ENCODE peak calls at places on chromosomes 12 and 14, in five cellular contexts. One of them, this sample, is unnamed.

GRCh38 chr12:116695464-116695725 is 42.5 kb downstream of the SPRING1 start:
- DNase-seq in A549: no peak
- DNase-seq in WTC11: no peak
- DNase-seq in fibroblast of pulmonary artery: no peak
- DNase-seq in testis: no peak
- DNase-seq in this sample: no peak

GRCh38 chr14:74913986-74914573 is 9.0 kb downstream of the RPS6KL1 start:
- DNase-seq in A549: peak; percentile 68
- DNase-seq in WTC11: peak; percentile 55
- DNase-seq in fibroblast of pulmonary artery: peak; percentile 85
- DNase-seq in testis: peak; percentile 88
- DNase-seq in this sample: peak; percentile 62

GRCh38 chr14:104099096-104100041 is 13.9 kb downstream of the ASPG start:
- DNase-seq in A549: no peak
- DNase-seq in WTC11: no peak
- DNase-seq in fibroblast of pulmonary artery: no peak
- DNase-seq in testis: no peak
- DNase-seq in this sample: no peak

GRCh38 chr12:27226319-27226984 is 17.6 kb upstream of the STK38L start:
- DNase-seq in A549: no peak
- DNase-seq in WTC11: no peak
- DNase-seq in fibroblast of pulmonary artery: no peak
- DNase-seq in testis: no peak
- DNase-seq in this sample: peak; percentile 15

GRCh38 chr14:72855913-72856312 is 38.0 kb downstream of the DPF3 start:
- DNase-seq in A549: no peak
- DNase-seq in WTC11: no peak
- DNase-seq in fibroblast of pulmonary artery: peak; percentile 44
- DNase-seq in testis: no peak
- DNase-seq in this sample: no peak

GRCh38 chr12:2891240-2892053 is 756 bp downstream of the TULP3 start:
- DNase-seq in A549: peak; percentile 64
- DNase-seq in WTC11: peak; percentile 54
- DNase-seq in fibroblast of pulmonary artery: peak; percentile 67
- DNase-seq in testis: peak; percentile 62
- DNase-seq in this sample: peak; percentile 41

GRCh38 chr12:121214855-121215745 is 5.2 kb downstream of the P2RX4 start:
- DNase-seq in A549: peak; percentile 91
- DNase-seq in WTC11: no peak
- DNase-seq in fibroblast of pulmonary artery: peak; percentile 84
- DNase-seq in testis: no peak
- DNase-seq in this sample: peak; percentile 76

GRCh38 chr12:76033116-76034001 is 1.8 kb upstream of the PHLDA1 start:
- DNase-seq in A549: no peak
- DNase-seq in WTC11: no peak
- DNase-seq in fibroblast of pulmonary artery: peak; percentile 64
- DNase-seq in testis: no peak
- DNase-seq in this sample: no peak

GRCh38 chr12:109304485-109304884 is 4.6 kb downstream of the FOXN4 start:
- DNase-seq in A549: no peak
- DNase-seq in WTC11: no peak
- DNase-seq in fibroblast of pulmonary artery: no peak
- DNase-seq in testis: no peak
- DNase-seq in this sample: no peak

GRCh38 chr12:11723993-11724392 is 74.5 kb downstream of the ETV6 start:
- DNase-seq in A549: no peak
- DNase-seq in WTC11: no peak
- DNase-seq in fibroblast of pulmonary artery: no peak
- DNase-seq in testis: no peak
- DNase-seq in this sample: no peak

GRCh38 chr12:14934511-14934910 is 3.8 kb downstream of the ERP27 start:
- DNase-seq in A549: no peak
- DNase-seq in WTC11: no peak
- DNase-seq in fibroblast of pulmonary artery: no peak
- DNase-seq in testis: no peak
- DNase-seq in this sample: no peak

DNA sequence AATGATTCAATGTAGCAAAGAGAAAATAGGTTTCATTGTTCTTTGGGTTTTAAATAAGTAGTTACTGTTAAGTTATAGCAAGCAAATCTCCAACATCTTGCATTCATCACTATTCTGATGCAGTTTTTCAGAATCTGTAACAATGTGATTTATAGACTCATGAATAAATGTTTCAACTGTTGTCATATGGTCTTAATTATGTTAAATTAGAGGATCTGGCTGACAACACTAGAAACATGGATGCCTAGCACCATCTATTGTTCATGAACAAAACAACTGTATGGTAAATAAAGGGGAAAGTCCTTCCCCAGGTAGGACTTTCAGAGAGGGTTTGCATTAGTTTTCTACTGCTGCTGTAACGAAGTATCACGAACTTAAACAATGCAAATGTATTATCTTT is 167.9 kb downstream of the BCAT1 start:
- DNase-seq in A549: no peak
- DNase-seq in WTC11: no peak
- DNase-seq in fibroblast of pulmonary artery: peak; percentile 35
- DNase-seq in testis: no peak
- DNase-seq in this sample: no peak
- TF ChIP-seq CTCF in A549: peak; percentile 12
- TF ChIP-seq CTCF in WTC11: no peak
- TF ChIP-seq CTCF in fibroblast of pulmonary artery: peak; percentile 13
- TF ChIP-seq CTCF in testis: no peak
- TF ChIP-seq CTCF in this sample: no peak

GRCh38 chr12:96766232-96766631 is 140.8 kb upstream of the NEDD1 start:
- DNase-seq in A549: peak; percentile 4
- DNase-seq in WTC11: peak; percentile 37
- DNase-seq in fibroblast of pulmonary artery: no peak
- DNase-seq in testis: no peak
- DNase-seq in this sample: peak; percentile 9
- TF ChIP-seq CTCF in A549: no peak
- TF ChIP-seq CTCF in WTC11: no peak
- TF ChIP-seq CTCF in fibroblast of pulmonary artery: peak; percentile 16
- TF ChIP-seq CTCF in testis: no peak
- TF ChIP-seq CTCF in this sample: no peak

GRCh38 chr14:94816113-94816512 is 46.2 kb upstream of the GSC start:
- DNase-seq in A549: peak; percentile 18
- DNase-seq in WTC11: no peak
- DNase-seq in fibroblast of pulmonary artery: no peak
- DNase-seq in testis: no peak
- DNase-seq in this sample: no peak
- TF ChIP-seq CTCF in A549: no peak
- TF ChIP-seq CTCF in WTC11: no peak
- TF ChIP-seq CTCF in fibroblast of pulmonary artery: no peak
- TF ChIP-seq CTCF in testis: no peak
- TF ChIP-seq CTCF in this sample: no peak

GRCh38 chr12:73935817-73936216 is 601.8 kb upstream of the ATXN7L3B start:
- DNase-seq in A549: peak; percentile 55
- DNase-seq in WTC11: no peak
- DNase-seq in fibroblast of pulmonary artery: no peak
- DNase-seq in testis: no peak
- DNase-seq in this sample: peak; percentile 5
- TF ChIP-seq CTCF in A549: peak; percentile 80
- TF ChIP-seq CTCF in WTC11: no peak
- TF ChIP-seq CTCF in fibroblast of pulmonary artery: no peak
- TF ChIP-seq CTCF in testis: no peak
- TF ChIP-seq CTCF in this sample: peak; percentile 48

DNA sequence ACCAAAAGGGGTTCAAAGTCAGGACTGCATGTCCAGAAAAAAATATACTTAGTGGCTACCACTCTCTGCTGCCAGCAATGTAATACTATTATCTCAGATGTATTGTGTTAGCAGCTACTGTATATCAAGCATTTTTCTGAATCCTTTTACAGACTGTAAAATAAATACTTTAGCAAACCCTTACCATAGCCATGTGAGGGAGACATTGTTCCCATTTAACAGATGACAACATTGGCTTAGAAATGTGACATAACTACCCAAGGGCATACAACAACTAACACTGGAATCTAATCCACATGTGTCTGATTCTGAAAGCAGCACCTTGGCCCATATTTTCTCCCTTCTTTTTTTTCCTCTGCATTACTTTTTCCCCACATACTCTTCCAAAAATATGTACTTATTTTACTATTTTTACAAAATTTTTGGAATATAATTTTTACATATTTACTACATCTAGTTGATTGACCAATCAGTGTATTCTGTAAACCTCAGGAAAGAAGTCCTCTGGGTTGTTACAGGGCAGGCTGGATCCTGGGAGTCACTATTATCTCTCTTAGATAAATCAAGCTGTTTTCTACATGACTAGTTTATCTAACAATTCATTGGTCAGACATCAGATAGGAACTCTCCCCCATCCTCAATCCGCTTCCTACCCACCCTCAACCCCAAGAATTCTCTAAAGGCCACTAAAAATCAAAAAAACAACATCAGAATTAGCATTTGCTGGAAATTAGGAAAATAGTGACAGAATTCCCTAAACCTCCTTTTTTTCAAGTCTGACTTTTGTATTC is 154.1 kb downstream of the BTG1 start:
- DNase-seq in A549: peak; percentile 33
- DNase-seq in WTC11: no peak
- DNase-seq in fibroblast of pulmonary artery: peak; percentile 42
- DNase-seq in testis: no peak
- DNase-seq in this sample: no peak
- TF ChIP-seq CTCF in A549: no peak
- TF ChIP-seq CTCF in WTC11: no peak
- TF ChIP-seq CTCF in fibroblast of pulmonary artery: no peak
- TF ChIP-seq CTCF in testis: no peak
- TF ChIP-seq CTCF in this sample: no peak

DNA sequence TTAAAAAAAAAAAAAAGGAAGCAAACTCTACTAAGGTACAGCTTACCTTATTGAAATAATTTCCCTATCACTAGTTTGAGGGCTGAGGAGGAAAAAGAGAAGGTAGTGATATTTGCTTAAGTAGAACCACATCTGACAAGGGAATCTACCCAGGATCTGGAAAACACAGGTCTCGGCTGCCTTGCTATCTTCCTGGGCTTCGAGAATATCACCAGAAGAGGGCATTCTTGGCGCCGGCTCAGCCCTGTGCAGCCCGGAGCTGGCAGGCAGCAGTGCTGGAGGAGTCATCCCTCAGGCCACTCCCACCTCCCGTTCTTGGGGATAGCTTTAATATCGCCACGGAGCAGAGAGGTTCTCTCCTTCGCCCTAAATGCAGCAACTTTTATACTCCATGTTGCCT is 1181.2 kb downstream of the VRK1 start:
- DNase-seq in A549: peak; percentile 42
- DNase-seq in WTC11: peak; percentile 80
- DNase-seq in fibroblast of pulmonary artery: peak; percentile 2
- DNase-seq in testis: peak; percentile 89
- DNase-seq in this sample: peak; percentile 46
- TF ChIP-seq CTCF in A549: peak; percentile 28
- TF ChIP-seq CTCF in WTC11: no peak
- TF ChIP-seq CTCF in fibroblast of pulmonary artery: no peak
- TF ChIP-seq CTCF in testis: no peak
- TF ChIP-seq CTCF in this sample: no peak

GRCh38 chr12:55973598-55974307 is at the start of gene RAB5B:
- DNase-seq in A549: peak; percentile 100
- DNase-seq in WTC11: peak; percentile 99
- DNase-seq in fibroblast of pulmonary artery: peak; percentile 100
- DNase-seq in testis: peak; percentile 100
- DNase-seq in this sample: peak; percentile 99
- TF ChIP-seq CTCF in A549: no peak
- TF ChIP-seq CTCF in WTC11: no peak
- TF ChIP-seq CTCF in fibroblast of pulmonary artery: peak; percentile 31
- TF ChIP-seq CTCF in testis: peak; percentile 65
- TF ChIP-seq CTCF in this sample: peak; percentile 14

GRCh38 chr12:65585648-65586420 is 238.4 kb upstream of the HMGA2 start:
- DNase-seq in A549: no peak
- DNase-seq in WTC11: no peak
- DNase-seq in fibroblast of pulmonary artery: no peak
- DNase-seq in testis: no peak
- DNase-seq in this sample: no peak
- TF ChIP-seq CTCF in A549: no peak
- TF ChIP-seq CTCF in WTC11: no peak
- TF ChIP-seq CTCF in fibroblast of pulmonary artery: no peak
- TF ChIP-seq CTCF in testis: no peak
- TF ChIP-seq CTCF in this sample: no peak

DNA sequence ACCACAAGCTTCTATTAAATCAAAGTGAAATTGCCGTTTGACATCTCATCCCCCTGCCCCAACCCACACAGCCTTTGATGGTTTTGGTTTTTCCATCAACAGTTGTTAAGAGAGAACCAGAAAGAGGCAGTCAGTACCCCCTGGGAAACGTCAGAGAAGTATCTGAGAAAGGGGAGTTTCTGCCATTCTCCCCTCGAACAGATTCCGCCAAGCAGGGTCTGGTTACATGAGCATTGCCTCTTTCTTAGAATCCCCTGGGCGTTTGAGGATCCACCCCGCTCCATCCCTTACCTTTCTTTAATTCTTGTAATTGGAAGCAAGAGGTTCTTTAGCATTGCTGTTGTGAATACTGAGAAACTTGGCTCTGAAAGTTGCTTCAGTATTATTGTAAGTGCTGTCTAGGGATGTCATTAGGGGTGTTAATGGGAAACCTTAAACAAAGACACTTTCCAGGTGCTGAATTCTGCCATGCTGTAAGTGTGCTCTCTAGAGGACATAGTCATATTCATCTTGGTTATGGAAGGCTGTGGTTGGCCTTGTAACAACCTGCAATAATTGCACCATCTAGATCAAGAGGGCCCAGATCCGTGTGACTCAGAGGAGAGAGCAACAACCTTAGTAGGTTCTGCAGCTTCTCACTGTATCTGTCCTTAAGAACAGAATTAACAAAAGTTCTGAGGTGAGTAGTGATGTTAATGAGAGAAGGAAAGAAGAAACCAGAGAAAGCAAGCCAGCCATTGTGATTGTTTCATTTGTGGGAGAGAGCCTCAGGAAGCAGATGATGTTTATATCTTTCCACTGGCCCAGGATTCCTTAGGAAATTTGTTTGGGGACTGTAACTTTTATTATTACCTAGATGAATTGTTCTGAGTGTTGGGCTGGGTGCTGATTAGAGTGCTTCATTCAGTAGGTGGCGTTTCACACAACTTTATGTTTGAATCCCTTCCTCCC is 8.9 kb downstream of the TMBIM6 start:
- DNase-seq in A549: peak; percentile 49
- DNase-seq in WTC11: no peak
- DNase-seq in fibroblast of pulmonary artery: peak; percentile 70
- DNase-seq in testis: no peak
- DNase-seq in this sample: no peak
- TF ChIP-seq CTCF in A549: no peak
- TF ChIP-seq CTCF in WTC11: no peak
- TF ChIP-seq CTCF in fibroblast of pulmonary artery: no peak
- TF ChIP-seq CTCF in testis: no peak
- TF ChIP-seq CTCF in this sample: no peak

DNA sequence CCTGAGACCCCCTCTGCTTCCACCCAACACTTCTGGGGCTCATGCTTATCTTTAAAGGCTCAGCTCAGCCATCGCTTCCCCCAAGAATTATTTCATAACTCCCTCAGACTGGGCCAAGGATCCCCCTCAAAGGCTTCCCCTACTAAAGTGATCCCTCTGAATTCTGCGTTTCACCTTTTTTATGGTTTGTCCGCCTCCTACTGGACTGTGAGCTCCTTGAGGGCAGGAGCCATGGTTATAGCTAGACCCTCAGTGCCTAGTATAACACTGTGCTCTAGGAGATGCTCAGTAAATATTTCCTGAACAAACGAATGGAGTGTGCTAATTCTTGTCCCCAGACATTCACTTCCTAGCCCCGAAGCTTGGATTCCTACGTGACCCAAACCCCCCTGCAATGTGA is 20.5 kb upstream of the SRRM4 start:
- DNase-seq in A549: no peak
- DNase-seq in WTC11: no peak
- DNase-seq in fibroblast of pulmonary artery: no peak
- DNase-seq in testis: no peak
- DNase-seq in this sample: no peak
- TF ChIP-seq CTCF in A549: no peak
- TF ChIP-seq CTCF in WTC11: no peak
- TF ChIP-seq CTCF in fibroblast of pulmonary artery: no peak
- TF ChIP-seq CTCF in testis: no peak
- TF ChIP-seq CTCF in this sample: no peak